ENCODE peak calls at places on chromosomes 11 and 22, in nine cellular contexts. One of them, this sample, is unnamed.
A peak's percentile ranks its signal among the peaks of the same experiment; 100 is the strongest.

GRCh38 chr11:74444173-74444832 is 23.0 kb downstream of the KCNE3 start:
- DNase-seq in dorsolateral prefrontal cortex: no peak
- DNase-seq in aorta: no peak
- DNase-seq in neuronal stem cell: no peak
- DNase-seq in A549: no peak
- DNase-seq in CD8-positive, alpha-beta memory T cell: no peak
- DNase-seq in RWPE1: no peak
- DNase-seq in hepatocyte: no peak
- DNase-seq in body of pancreas: peak; percentile 58
- DNase-seq in this sample: peak; percentile 75

GRCh38 chr11:128039140-128040021 is 548.0 kb downstream of the ETS1 start:
- DNase-seq in dorsolateral prefrontal cortex: no peak
- DNase-seq in aorta: no peak
- DNase-seq in neuronal stem cell: no peak
- DNase-seq in A549: no peak
- DNase-seq in CD8-positive, alpha-beta memory T cell: peak; percentile 76
- DNase-seq in RWPE1: peak; percentile 30
- DNase-seq in hepatocyte: no peak
- DNase-seq in body of pancreas: no peak
- DNase-seq in this sample: peak; percentile 80

GRCh38 chr22:44663256-44663999 is 38.6 kb upstream of the PRR5 start:
- DNase-seq in dorsolateral prefrontal cortex: no peak
- DNase-seq in aorta: peak; percentile 40
- DNase-seq in neuronal stem cell: no peak
- DNase-seq in A549: no peak
- DNase-seq in CD8-positive, alpha-beta memory T cell: no peak
- DNase-seq in RWPE1: no peak
- DNase-seq in hepatocyte: no peak
- DNase-seq in body of pancreas: no peak
- DNase-seq in this sample: no peak

GRCh38 chr11:45412521-45412920 is 126.4 kb upstream of the SYT13 start:
- DNase-seq in dorsolateral prefrontal cortex: no peak
- DNase-seq in aorta: no peak
- DNase-seq in neuronal stem cell: no peak
- DNase-seq in A549: no peak
- DNase-seq in CD8-positive, alpha-beta memory T cell: no peak
- DNase-seq in RWPE1: no peak
- DNase-seq in hepatocyte: no peak
- DNase-seq in body of pancreas: no peak
- DNase-seq in this sample: no peak

GRCh38 chr11:23232652-23233051 is 372.4 kb upstream of the CCDC179 start:
- DNase-seq in dorsolateral prefrontal cortex: no peak
- DNase-seq in aorta: no peak
- DNase-seq in neuronal stem cell: no peak
- DNase-seq in A549: no peak
- DNase-seq in CD8-positive, alpha-beta memory T cell: no peak
- DNase-seq in RWPE1: no peak
- DNase-seq in hepatocyte: no peak
- DNase-seq in body of pancreas: no peak
- DNase-seq in this sample: no peak

GRCh38 chr11:126816655-126817054 is 183.9 kb downstream of the KIRREL3 start:
- DNase-seq in dorsolateral prefrontal cortex: no peak
- DNase-seq in aorta: no peak
- DNase-seq in neuronal stem cell: no peak
- DNase-seq in A549: no peak
- DNase-seq in CD8-positive, alpha-beta memory T cell: no peak
- DNase-seq in RWPE1: no peak
- DNase-seq in hepatocyte: no peak
- DNase-seq in body of pancreas: no peak
- DNase-seq in this sample: no peak

GRCh38 chr11:61555051-61555969 is 25.6 kb downstream of the SYT7 start:
- DNase-seq in dorsolateral prefrontal cortex: no peak
- DNase-seq in aorta: no peak
- DNase-seq in neuronal stem cell: peak; percentile 83
- DNase-seq in A549: no peak
- DNase-seq in CD8-positive, alpha-beta memory T cell: no peak
- DNase-seq in RWPE1: no peak
- DNase-seq in hepatocyte: peak; percentile 60
- DNase-seq in body of pancreas: no peak
- DNase-seq in this sample: no peak

GRCh38 chr22:39292002-39292401 is 27.4 kb downstream of the RPL3 start:
- DNase-seq in dorsolateral prefrontal cortex: no peak
- DNase-seq in aorta: no peak
- DNase-seq in neuronal stem cell: no peak
- DNase-seq in A549: peak; percentile 48
- DNase-seq in CD8-positive, alpha-beta memory T cell: no peak
- DNase-seq in RWPE1: no peak
- DNase-seq in hepatocyte: no peak
- DNase-seq in body of pancreas: peak; percentile 74
- DNase-seq in this sample: peak; percentile 33

GRCh38 chr11:20003357-20003756 is 156.9 kb downstream of the DBX1 start:
- DNase-seq in dorsolateral prefrontal cortex: no peak
- DNase-seq in aorta: no peak
- DNase-seq in neuronal stem cell: no peak
- DNase-seq in A549: no peak
- DNase-seq in CD8-positive, alpha-beta memory T cell: no peak
- DNase-seq in RWPE1: no peak
- DNase-seq in hepatocyte: peak; percentile 63
- DNase-seq in body of pancreas: no peak
- DNase-seq in this sample: no peak

GRCh38 chr11:99066609-99067008 is 45.9 kb downstream of the CNTN5 start:
- DNase-seq in dorsolateral prefrontal cortex: no peak
- DNase-seq in aorta: no peak
- DNase-seq in neuronal stem cell: no peak
- DNase-seq in A549: no peak
- DNase-seq in CD8-positive, alpha-beta memory T cell: no peak
- DNase-seq in RWPE1: no peak
- DNase-seq in hepatocyte: no peak
- DNase-seq in body of pancreas: no peak
- DNase-seq in this sample: no peak

GRCh38 chr11:45314900-45315299 is 28.8 kb upstream of the SYT13 start:
- DNase-seq in dorsolateral prefrontal cortex: no peak
- DNase-seq in aorta: no peak
- DNase-seq in neuronal stem cell: no peak
- DNase-seq in A549: no peak
- DNase-seq in CD8-positive, alpha-beta memory T cell: no peak
- DNase-seq in RWPE1: no peak
- DNase-seq in hepatocyte: no peak
- DNase-seq in body of pancreas: no peak
- DNase-seq in this sample: no peak

GRCh38 chr11:100923555-100923954 is 206.1 kb downstream of the PGR start:
- DNase-seq in dorsolateral prefrontal cortex: no peak
- DNase-seq in aorta: no peak
- DNase-seq in neuronal stem cell: no peak
- DNase-seq in A549: no peak
- DNase-seq in CD8-positive, alpha-beta memory T cell: no peak
- DNase-seq in RWPE1: no peak
- DNase-seq in hepatocyte: no peak
- DNase-seq in body of pancreas: no peak
- DNase-seq in this sample: peak; percentile 63

GRCh38 chr22:26561756-26562417 is 28.0 kb downstream of the TPST2 start:
- DNase-seq in dorsolateral prefrontal cortex: peak; percentile 60
- DNase-seq in aorta: no peak
- DNase-seq in neuronal stem cell: no peak
- DNase-seq in A549: no peak
- DNase-seq in CD8-positive, alpha-beta memory T cell: no peak
- DNase-seq in RWPE1: no peak
- DNase-seq in hepatocyte: no peak
- DNase-seq in body of pancreas: peak; percentile 93
- DNase-seq in this sample: no peak

GRCh38 chr11:2521681-2522630 is 77.1 kb downstream of the KCNQ1 start:
- DNase-seq in dorsolateral prefrontal cortex: peak; percentile 4
- DNase-seq in aorta: peak; percentile 66
- DNase-seq in neuronal stem cell: no peak
- DNase-seq in A549: no peak
- DNase-seq in CD8-positive, alpha-beta memory T cell: no peak
- DNase-seq in RWPE1: no peak
- DNase-seq in hepatocyte: no peak
- DNase-seq in body of pancreas: peak; percentile 14
- DNase-seq in this sample: peak; percentile 2

GRCh38 chr11:9663699-9664275 is at the start of gene SWAP70:
- DNase-seq in dorsolateral prefrontal cortex: peak; percentile 69
- DNase-seq in aorta: peak; percentile 97
- DNase-seq in neuronal stem cell: peak; percentile 80
- DNase-seq in A549: peak; percentile 91
- DNase-seq in CD8-positive, alpha-beta memory T cell: peak; percentile 55
- DNase-seq in RWPE1: peak; percentile 87
- DNase-seq in hepatocyte: peak; percentile 93
- DNase-seq in body of pancreas: peak; percentile 87
- DNase-seq in this sample: peak; percentile 90

GRCh38 chr11:9639985-9640384 is 23.9 kb upstream of the SWAP70 start:
- DNase-seq in dorsolateral prefrontal cortex: no peak
- DNase-seq in aorta: no peak
- DNase-seq in neuronal stem cell: no peak
- DNase-seq in A549: peak; percentile 33
- DNase-seq in CD8-positive, alpha-beta memory T cell: no peak
- DNase-seq in RWPE1: no peak
- DNase-seq in hepatocyte: no peak
- DNase-seq in body of pancreas: no peak
- DNase-seq in this sample: no peak

GRCh38 chr11:62539238-62539925 is 7.2 kb downstream of the AHNAK start:
- DNase-seq in dorsolateral prefrontal cortex: no peak
- DNase-seq in aorta: peak; percentile 94
- DNase-seq in neuronal stem cell: no peak
- DNase-seq in A549: peak; percentile 62
- DNase-seq in CD8-positive, alpha-beta memory T cell: no peak
- DNase-seq in RWPE1: peak; percentile 90
- DNase-seq in hepatocyte: peak; percentile 87
- DNase-seq in body of pancreas: no peak
- DNase-seq in this sample: peak; percentile 69

GRCh38 chr11:20089357-20089756 is 70.9 kb downstream of the DBX1 start:
- DNase-seq in dorsolateral prefrontal cortex: no peak
- DNase-seq in aorta: no peak
- DNase-seq in neuronal stem cell: no peak
- DNase-seq in A549: no peak
- DNase-seq in CD8-positive, alpha-beta memory T cell: no peak
- DNase-seq in RWPE1: no peak
- DNase-seq in hepatocyte: no peak
- DNase-seq in body of pancreas: no peak
- DNase-seq in this sample: no peak

GRCh38 chr11:27031754-27032153 is 8.9 kb upstream of the BBOX1 start:
- DNase-seq in dorsolateral prefrontal cortex: no peak
- DNase-seq in aorta: no peak
- DNase-seq in neuronal stem cell: no peak
- DNase-seq in A549: no peak
- DNase-seq in CD8-positive, alpha-beta memory T cell: no peak
- DNase-seq in RWPE1: no peak
- DNase-seq in hepatocyte: no peak
- DNase-seq in body of pancreas: no peak
- DNase-seq in this sample: no peak

GRCh38 chr11:97972731-97973130 is 1048.0 kb upstream of the CNTN5 start:
- DNase-seq in dorsolateral prefrontal cortex: no peak
- DNase-seq in aorta: no peak
- DNase-seq in neuronal stem cell: no peak
- DNase-seq in A549: no peak
- DNase-seq in CD8-positive, alpha-beta memory T cell: no peak
- DNase-seq in RWPE1: no peak
- DNase-seq in hepatocyte: no peak
- DNase-seq in body of pancreas: no peak
- DNase-seq in this sample: no peak

GRCh38 chr11:46493786-46494185 is 100.0 kb downstream of the AMBRA1 start:
- DNase-seq in dorsolateral prefrontal cortex: no peak
- DNase-seq in aorta: no peak
- DNase-seq in neuronal stem cell: no peak
- DNase-seq in A549: no peak
- DNase-seq in CD8-positive, alpha-beta memory T cell: no peak
- DNase-seq in RWPE1: no peak
- DNase-seq in hepatocyte: no peak
- DNase-seq in body of pancreas: no peak
- DNase-seq in this sample: no peak

GRCh38 chr11:46402957-46403902 is 11.7 kb upstream of the CHRM4 start:
- DNase-seq in dorsolateral prefrontal cortex: no peak
- DNase-seq in aorta: peak; percentile 23
- DNase-seq in neuronal stem cell: no peak
- DNase-seq in A549: no peak
- DNase-seq in CD8-positive, alpha-beta memory T cell: no peak
- DNase-seq in RWPE1: no peak
- DNase-seq in hepatocyte: no peak
- DNase-seq in body of pancreas: no peak
- DNase-seq in this sample: no peak

GRCh38 chr11:110312670-110313069 is 16.3 kb upstream of the RDX start:
- DNase-seq in dorsolateral prefrontal cortex: no peak
- DNase-seq in aorta: no peak
- DNase-seq in neuronal stem cell: no peak
- DNase-seq in A549: no peak
- DNase-seq in CD8-positive, alpha-beta memory T cell: no peak
- DNase-seq in RWPE1: no peak
- DNase-seq in hepatocyte: no peak
- DNase-seq in body of pancreas: no peak
- DNase-seq in this sample: no peak
- H3K27ac ChIP-seq in dorsolateral prefrontal cortex: no peak overlapping the region
- H3K27ac ChIP-seq in aorta: no peak overlapping the region
- H3K27ac ChIP-seq in neuronal stem cell: no peak overlapping the region
- H3K27ac ChIP-seq in A549: peak overlapping the region; percentile 94
- H3K27ac ChIP-seq in CD8-positive, alpha-beta memory T cell: no peak overlapping the region
- H3K27ac ChIP-seq in RWPE1: no peak overlapping the region
- H3K27ac ChIP-seq in hepatocyte: no peak overlapping the region
- H3K27ac ChIP-seq in body of pancreas: no peak overlapping the region
- H3K27ac ChIP-seq in this sample: no peak overlapping the region

GRCh38 chr22:43643362-43643761 is 168.7 kb downstream of the EFCAB6 start:
- DNase-seq in dorsolateral prefrontal cortex: peak; percentile 72
- DNase-seq in aorta: no peak
- DNase-seq in neuronal stem cell: no peak
- DNase-seq in A549: no peak
- DNase-seq in CD8-positive, alpha-beta memory T cell: no peak
- DNase-seq in RWPE1: no peak
- DNase-seq in hepatocyte: peak; percentile 32
- DNase-seq in body of pancreas: no peak
- DNase-seq in this sample: no peak
- H3K27ac ChIP-seq in dorsolateral prefrontal cortex: no peak overlapping the region
- H3K27ac ChIP-seq in aorta: no peak overlapping the region
- H3K27ac ChIP-seq in neuronal stem cell: no peak overlapping the region
- H3K27ac ChIP-seq in A549: no peak overlapping the region
- H3K27ac ChIP-seq in CD8-positive, alpha-beta memory T cell: no peak overlapping the region
- H3K27ac ChIP-seq in RWPE1: no peak overlapping the region
- H3K27ac ChIP-seq in hepatocyte: no peak overlapping the region
- H3K27ac ChIP-seq in body of pancreas: no peak overlapping the region
- H3K27ac ChIP-seq in this sample: no peak overlapping the region

GRCh38 chr11:3644817-3645235 is at the start of gene ART1:
- DNase-seq in dorsolateral prefrontal cortex: no peak
- DNase-seq in aorta: no peak
- DNase-seq in neuronal stem cell: no peak
- DNase-seq in A549: peak; percentile 70
- DNase-seq in CD8-positive, alpha-beta memory T cell: no peak
- DNase-seq in RWPE1: no peak
- DNase-seq in hepatocyte: no peak
- DNase-seq in body of pancreas: no peak
- DNase-seq in this sample: peak; percentile 20
- H3K27ac ChIP-seq in dorsolateral prefrontal cortex: no peak within 1 kb of the TSS
- H3K27ac ChIP-seq in aorta: no peak within 1 kb of the TSS
- H3K27ac ChIP-seq in neuronal stem cell: no peak within 1 kb of the TSS
- H3K27ac ChIP-seq in A549: peak within 1 kb of the TSS; percentile 12
- H3K27ac ChIP-seq in CD8-positive, alpha-beta memory T cell: no peak within 1 kb of the TSS
- H3K27ac ChIP-seq in RWPE1: no peak within 1 kb of the TSS
- H3K27ac ChIP-seq in hepatocyte: no peak within 1 kb of the TSS
- H3K27ac ChIP-seq in body of pancreas: no peak within 1 kb of the TSS
- H3K27ac ChIP-seq in this sample: no peak within 1 kb of the TSS

DNA sequence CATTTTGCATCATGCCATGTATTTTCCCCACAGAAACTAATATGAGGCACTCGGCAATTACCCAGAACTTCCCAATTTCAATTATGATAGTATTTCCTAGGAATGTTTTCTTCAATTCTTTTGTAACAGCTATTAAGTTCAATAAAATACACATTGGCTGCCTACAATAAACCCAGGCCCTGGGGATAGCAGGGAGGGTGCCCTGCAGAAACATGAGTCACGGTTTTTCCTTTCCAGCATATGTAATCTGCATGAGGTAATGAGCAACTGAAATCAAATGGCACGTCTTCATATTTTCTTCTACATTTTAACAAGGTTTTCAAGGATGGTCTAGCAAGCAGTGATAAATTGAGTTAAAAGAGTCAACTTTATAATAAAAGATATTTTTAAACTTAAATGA is 32.0 kb downstream of the GUCY1A2 start:
- DNase-seq in dorsolateral prefrontal cortex: no peak
- DNase-seq in aorta: no peak
- DNase-seq in neuronal stem cell: no peak
- DNase-seq in A549: no peak
- DNase-seq in CD8-positive, alpha-beta memory T cell: no peak
- DNase-seq in RWPE1: peak; percentile 8
- DNase-seq in hepatocyte: peak; percentile 20
- DNase-seq in body of pancreas: no peak
- DNase-seq in this sample: no peak
- H3K27ac ChIP-seq in dorsolateral prefrontal cortex: no peak overlapping the region
- H3K27ac ChIP-seq in aorta: no peak overlapping the region
- H3K27ac ChIP-seq in neuronal stem cell: no peak overlapping the region
- H3K27ac ChIP-seq in A549: no peak overlapping the region
- H3K27ac ChIP-seq in CD8-positive, alpha-beta memory T cell: no peak overlapping the region
- H3K27ac ChIP-seq in RWPE1: no peak overlapping the region
- H3K27ac ChIP-seq in hepatocyte: peak overlapping the region; percentile 62
- H3K27ac ChIP-seq in body of pancreas: no peak overlapping the region
- H3K27ac ChIP-seq in this sample: no peak overlapping the region

This sample was measured in SJCRH30.